ENCODE peak calls at places on chromosomes 11 and 22, in five cellular contexts. One of them, this sample, is unnamed.

GRCh38 chr11:120618399-120618798 is 106.9 kb downstream of the GRIK4 start:
- DNase-seq in HFF-Myc: no peak
- DNase-seq in ovary: no peak
- DNase-seq in upper lobe of right lung: no peak
- DNase-seq in fibroblast of villous mesenchyme: no peak
- DNase-seq in this sample: no peak

GRCh38 chr11:100080401-100080800 is 606.7 kb upstream of the ARHGAP42 start:
- DNase-seq in upper lobe of right lung: no peak
- DNase-seq in HFF-Myc: no peak
- DNase-seq in fibroblast of villous mesenchyme: no peak
- DNase-seq in ovary: no peak
- DNase-seq in this sample: no peak

GRCh38 chr22:37627545-37627944 is 11.9 kb upstream of the SH3BP1 start:
- DNase-seq in HFF-Myc: no peak
- DNase-seq in upper lobe of right lung: no peak
- DNase-seq in fibroblast of villous mesenchyme: no peak
- DNase-seq in ovary: no peak
- DNase-seq in this sample: no peak

GRCh38 chr11:74755395-74755995 is 6.8 kb downstream of the RNF169 start:
- DNase-seq in upper lobe of right lung: no peak
- DNase-seq in ovary: no peak
- DNase-seq in fibroblast of villous mesenchyme: peak
- DNase-seq in HFF-Myc: no peak
- DNase-seq in this sample: no peak

GRCh38 chr22:24423519-24424000 is 3.8 kb upstream of the ADORA2A start:
- DNase-seq in upper lobe of right lung: peak
- DNase-seq in HFF-Myc: no peak
- DNase-seq in ovary: peak
- DNase-seq in fibroblast of villous mesenchyme: no peak
- DNase-seq in this sample: no peak

GRCh38 chr22:50720861-50721844 is 16.9 kb upstream of the ACR start:
- DNase-seq in fibroblast of villous mesenchyme: no peak
- DNase-seq in upper lobe of right lung: no peak
- DNase-seq in HFF-Myc: no peak
- DNase-seq in ovary: no peak
- DNase-seq in this sample: no peak

GRCh38 chr11:84947970-84948600 is 679.1 kb downstream of the DLG2 start:
- DNase-seq in upper lobe of right lung: no peak
- DNase-seq in ovary: no peak
- DNase-seq in HFF-Myc: no peak
- DNase-seq in fibroblast of villous mesenchyme: peak
- DNase-seq in this sample: no peak

GRCh38 chr11:2987881-2988280 is 4.2 kb downstream of the NAP1L4 start:
- DNase-seq in fibroblast of villous mesenchyme: no peak
- DNase-seq in ovary: no peak
- DNase-seq in upper lobe of right lung: no peak
- DNase-seq in HFF-Myc: no peak
- DNase-seq in this sample: no peak

GRCh38 chr11:112025682-112026081 is 474 bp downstream of the DLAT start:
- DNase-seq in upper lobe of right lung: no peak
- DNase-seq in ovary: no peak
- DNase-seq in fibroblast of villous mesenchyme: peak
- DNase-seq in HFF-Myc: no peak
- DNase-seq in this sample: no peak

GRCh38 chr22:48499456-48500425 is 1327.9 kb downstream of the BRD1 start:
- DNase-seq in ovary: no peak
- DNase-seq in HFF-Myc: no peak
- DNase-seq in fibroblast of villous mesenchyme: no peak
- DNase-seq in upper lobe of right lung: no peak
- DNase-seq in this sample: no peak

GRCh38 chr11:113623114-113623513 is 83.0 kb downstream of the TMPRSS5 start:
- DNase-seq in upper lobe of right lung: no peak
- DNase-seq in HFF-Myc: no peak
- DNase-seq in fibroblast of villous mesenchyme: peak
- DNase-seq in ovary: no peak
- DNase-seq in this sample: no peak

GRCh38 chr11:44338721-44339529 is 29.0 kb upstream of the ALX4 start:
- DNase-seq in upper lobe of right lung: no peak
- DNase-seq in fibroblast of villous mesenchyme: no peak
- DNase-seq in ovary: no peak
- DNase-seq in HFF-Myc: no peak
- DNase-seq in this sample: no peak

GRCh38 chr11:58394195-58394594 is 12.5 kb downstream of the OR5B3 start:
- DNase-seq in HFF-Myc: no peak
- DNase-seq in upper lobe of right lung: no peak
- DNase-seq in fibroblast of villous mesenchyme: peak
- DNase-seq in ovary: no peak
- DNase-seq in this sample: no peak

GRCh38 chr11:63595296-63595695 is 18.9 kb downstream of the PLAAT3 start:
- DNase-seq in fibroblast of villous mesenchyme: no peak
- DNase-seq in HFF-Myc: no peak
- DNase-seq in ovary: no peak
- DNase-seq in upper lobe of right lung: no peak
- DNase-seq in this sample: no peak

GRCh38 chr11:13221722-13222121 is 55.9 kb upstream of the BMAL1 start:
- DNase-seq in fibroblast of villous mesenchyme: no peak
- DNase-seq in ovary: no peak
- DNase-seq in upper lobe of right lung: no peak
- DNase-seq in HFF-Myc: no peak
- DNase-seq in this sample: no peak

GRCh38 chr11:6249822-6250555 is 9.6 kb upstream of the CCKBR start:
- DNase-seq in upper lobe of right lung: peak
- DNase-seq in HFF-Myc: peak
- DNase-seq in fibroblast of villous mesenchyme: peak
- DNase-seq in ovary: peak
- DNase-seq in this sample: peak

GRCh38 chr11:77139201-77139600 is 11.2 kb downstream of the MYO7A start:
- DNase-seq in fibroblast of villous mesenchyme: no peak
- DNase-seq in upper lobe of right lung: no peak
- DNase-seq in HFF-Myc: no peak
- DNase-seq in ovary: no peak
- DNase-seq in this sample: no peak

GRCh38 chr11:86749376-86749775 is 51.0 kb upstream of the PRSS23 start:
- DNase-seq in HFF-Myc: no peak
- DNase-seq in ovary: no peak
- DNase-seq in fibroblast of villous mesenchyme: no peak
- DNase-seq in upper lobe of right lung: no peak
- DNase-seq in this sample: no peak

GRCh38 chr11:105609832-105610781 is at the start of gene GRIA4:
- DNase-seq in upper lobe of right lung: peak
- DNase-seq in HFF-Myc: no peak
- DNase-seq in ovary: no peak
- DNase-seq in fibroblast of villous mesenchyme: peak
- DNase-seq in this sample: no peak

GRCh38 chr11:123521930-123522329 is 91.9 kb downstream of the GRAMD1B start:
- DNase-seq in ovary: no peak
- DNase-seq in fibroblast of villous mesenchyme: no peak
- DNase-seq in HFF-Myc: no peak
- DNase-seq in upper lobe of right lung: no peak
- DNase-seq in this sample: no peak

GRCh38 chr11:2077061-2077802 is 62.0 kb downstream of the IGF2 start:
- DNase-seq in upper lobe of right lung: no peak
- DNase-seq in ovary: no peak
- DNase-seq in fibroblast of villous mesenchyme: peak
- DNase-seq in HFF-Myc: no peak
- DNase-seq in this sample: no peak

GRCh38 chr22:44968736-44969135 is 41.1 kb downstream of the PHF21B start:
- DNase-seq in ovary: no peak
- DNase-seq in fibroblast of villous mesenchyme: no peak
- DNase-seq in upper lobe of right lung: no peak
- DNase-seq in HFF-Myc: no peak
- DNase-seq in this sample: no peak

GRCh38 chr11:1970956-1971355 is 23.8 kb downstream of the MRPL23 start:
- DNase-seq in fibroblast of villous mesenchyme: no peak
- DNase-seq in ovary: peak
- DNase-seq in upper lobe of right lung: peak
- DNase-seq in HFF-Myc: no peak
- DNase-seq in this sample: no peak

GRCh38 chr22:37485714-37486223 is 415 bp downstream of the MFNG start:
- DNase-seq in HFF-Myc: no peak
- DNase-seq in fibroblast of villous mesenchyme: no peak
- DNase-seq in upper lobe of right lung: no peak
- DNase-seq in ovary: no peak
- DNase-seq in this sample: no peak

GRCh38 chr11:46315783-46316563 is 31.3 kb upstream of the DGKZ start:
- DNase-seq in ovary: no peak
- DNase-seq in fibroblast of villous mesenchyme: no peak
- DNase-seq in upper lobe of right lung: no peak
- DNase-seq in HFF-Myc: no peak
- DNase-seq in this sample: no peak

GRCh38 chr11:47186937-47187681 is 875 bp upstream of the PACSIN3 start:
- DNase-seq in ovary: peak
- DNase-seq in upper lobe of right lung: peak
- DNase-seq in HFF-Myc: no peak
- DNase-seq in fibroblast of villous mesenchyme: peak
- DNase-seq in this sample: no peak

GRCh38 chr11:70435765-70436500 is 37.6 kb downstream of the CTTN start:
- DNase-seq in fibroblast of villous mesenchyme: no peak
- DNase-seq in HFF-Myc: no peak
- DNase-seq in upper lobe of right lung: no peak
- DNase-seq in ovary: no peak
- DNase-seq in this sample: no peak

GRCh38 chr11:100009728-100010127 is 677.4 kb upstream of the ARHGAP42 start:
- DNase-seq in upper lobe of right lung: no peak
- DNase-seq in HFF-Myc: no peak
- DNase-seq in ovary: no peak
- DNase-seq in fibroblast of villous mesenchyme: no peak
- DNase-seq in this sample: no peak

DNA sequence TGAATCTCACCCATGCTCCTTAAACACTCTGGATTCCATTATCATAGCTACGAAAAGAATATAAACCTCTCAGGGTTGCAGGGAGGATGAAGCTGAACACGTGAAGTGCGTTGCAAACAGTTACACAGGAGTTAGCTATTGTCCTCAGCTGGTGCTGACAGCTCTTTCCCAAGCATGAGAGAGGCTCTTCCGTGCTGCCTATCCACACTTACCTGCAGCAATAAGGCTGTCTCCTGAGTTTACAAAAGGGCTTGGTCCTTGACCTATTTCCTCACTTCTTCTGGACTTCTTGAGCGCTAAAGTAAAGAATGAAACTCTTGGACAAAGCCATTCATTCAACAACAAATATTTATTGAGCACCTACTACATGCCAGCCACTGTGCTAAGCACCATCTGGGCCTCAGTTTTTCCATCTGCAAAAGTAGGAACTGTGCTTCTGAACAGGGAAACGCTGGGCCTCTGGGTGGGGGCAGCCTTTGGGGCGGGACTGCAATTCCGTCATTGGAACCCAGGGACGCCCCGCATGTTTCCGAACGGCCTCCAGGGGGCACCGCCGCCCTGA is 749 bp upstream of the ARL2 start:
- DNase-seq in fibroblast of villous mesenchyme: peak
- DNase-seq in upper lobe of right lung: peak
- DNase-seq in ovary: peak
- DNase-seq in HFF-Myc: peak
- DNase-seq in this sample: peak
- TF ChIP-seq CTCF in fibroblast of villous mesenchyme: peak
- TF ChIP-seq CTCF in upper lobe of right lung: peak
- TF ChIP-seq CTCF in ovary: no peak
- TF ChIP-seq CTCF in HFF-Myc: peak
- TF ChIP-seq CTCF in this sample: peak

GRCh38 chr22:45974498-45974897 is 2.5 kb downstream of the WNT7B start:
- DNase-seq in fibroblast of villous mesenchyme: no peak
- DNase-seq in ovary: no peak
- DNase-seq in upper lobe of right lung: no peak
- DNase-seq in HFF-Myc: no peak
- DNase-seq in this sample: no peak

GRCh38 chr22:45971389-45972028 is 5.5 kb downstream of the WNT7B start:
- DNase-seq in fibroblast of villous mesenchyme: no peak
- DNase-seq in upper lobe of right lung: no peak
- DNase-seq in ovary: no peak
- DNase-seq in HFF-Myc: no peak
- DNase-seq in this sample: no peak

GRCh38 chr22:45970709-45971388 is 6.1 kb downstream of the WNT7B start:
- DNase-seq in ovary: no peak
- DNase-seq in fibroblast of villous mesenchyme: no peak
- DNase-seq in upper lobe of right lung: no peak
- DNase-seq in HFF-Myc: no peak
- DNase-seq in this sample: no peak

GRCh38 chr22:45972868-45973212 is 4.1 kb downstream of the WNT7B start:
- DNase-seq in fibroblast of villous mesenchyme: no peak
- DNase-seq in upper lobe of right lung: no peak
- DNase-seq in HFF-Myc: no peak
- DNase-seq in ovary: no peak
- DNase-seq in this sample: no peak

GRCh38 chr22:45972091-45972867 is 4.7 kb downstream of the WNT7B start:
- DNase-seq in fibroblast of villous mesenchyme: no peak
- DNase-seq in upper lobe of right lung: no peak
- DNase-seq in HFF-Myc: no peak
- DNase-seq in ovary: no peak
- DNase-seq in this sample: no peak
- TF ChIP-seq CTCF in fibroblast of villous mesenchyme: no peak
- TF ChIP-seq CTCF in upper lobe of right lung: no peak
- TF ChIP-seq CTCF in HFF-Myc: no peak
- TF ChIP-seq CTCF in ovary: no peak
- TF ChIP-seq CTCF in this sample: no peak

DNA sequence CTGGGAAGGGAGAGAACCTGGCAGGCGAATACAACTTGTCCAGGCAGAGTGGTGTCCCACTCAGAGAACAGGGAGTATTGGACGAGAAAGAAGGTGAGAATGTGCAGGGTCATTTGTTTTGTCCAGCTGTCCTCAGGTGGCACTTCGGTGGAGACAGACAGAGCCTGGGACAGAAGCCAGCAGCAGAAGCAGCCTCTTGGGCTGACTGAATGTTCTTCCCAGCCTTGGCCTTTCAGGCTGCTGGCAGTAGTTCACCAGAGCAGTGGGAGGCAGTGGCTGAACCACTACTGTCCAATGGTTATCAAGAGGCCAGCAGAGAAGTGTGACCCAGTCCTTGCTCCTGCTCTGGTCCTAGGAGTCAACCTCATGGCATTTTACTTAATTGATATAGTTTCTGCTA is 331.1 kb upstream of the NARS2 start:
- DNase-seq in ovary: no peak
- DNase-seq in HFF-Myc: no peak
- DNase-seq in upper lobe of right lung: no peak
- DNase-seq in fibroblast of villous mesenchyme: no peak
- DNase-seq in this sample: no peak
- TF ChIP-seq CTCF in ovary: no peak
- TF ChIP-seq CTCF in HFF-Myc: no peak
- TF ChIP-seq CTCF in upper lobe of right lung: no peak
- TF ChIP-seq CTCF in fibroblast of villous mesenchyme: no peak
- TF ChIP-seq CTCF in this sample: no peak

GRCh38 chr11:12098601-12099000 is 11.8 kb upstream of the MICAL2 start:
- DNase-seq in ovary: no peak
- DNase-seq in HFF-Myc: no peak
- DNase-seq in upper lobe of right lung: no peak
- DNase-seq in fibroblast of villous mesenchyme: no peak
- DNase-seq in this sample: no peak

GRCh38 chr11:12100429-12100828 is 10.0 kb upstream of the MICAL2 start:
- DNase-seq in HFF-Myc: no peak
- DNase-seq in upper lobe of right lung: no peak
- DNase-seq in ovary: no peak
- DNase-seq in fibroblast of villous mesenchyme: no peak
- DNase-seq in this sample: no peak

GRCh38 chr11:12101318-12101717 is 9.1 kb upstream of the MICAL2 start:
- DNase-seq in HFF-Myc: no peak
- DNase-seq in ovary: no peak
- DNase-seq in upper lobe of right lung: no peak
- DNase-seq in fibroblast of villous mesenchyme: no peak
- DNase-seq in this sample: no peak

GRCh38 chr11:12100886-12101285 is 9.5 kb upstream of the MICAL2 start:
- DNase-seq in ovary: no peak
- DNase-seq in fibroblast of villous mesenchyme: no peak
- DNase-seq in upper lobe of right lung: peak
- DNase-seq in HFF-Myc: no peak
- DNase-seq in this sample: no peak

GRCh38 chr11:12099132-12099873 is 11.1 kb upstream of the MICAL2 start:
- DNase-seq in HFF-Myc: no peak
- DNase-seq in ovary: no peak
- DNase-seq in upper lobe of right lung: no peak
- DNase-seq in fibroblast of villous mesenchyme: peak
- DNase-seq in this sample: no peak
- TF ChIP-seq CTCF in HFF-Myc: peak
- TF ChIP-seq CTCF in ovary: no peak
- TF ChIP-seq CTCF in upper lobe of right lung: no peak
- TF ChIP-seq CTCF in fibroblast of villous mesenchyme: peak
- TF ChIP-seq CTCF in this sample: no peak